ENCODE peak calls at places on chromosomes 3 and 15, in four cellular contexts. W, H, V and E are unnamed samples.

GRCh38 chr3:60917136-60917535 is 334.1 kb downstream of the FHIT start:
- DNase-seq in W (no peak), V (no peak), H (no peak), E (no peak)

GRCh38 chr15:52370010-52370409 is 74.4 kb upstream of the MYO5C start:
- DNase-seq in V (no peak), W (no peak), H (no peak), E (no peak)

GRCh38 chr3:59235221-59236012 is 185.6 kb upstream of the CFAP20DC start:
- DNase-seq in V (no peak), H (no peak), W (no peak), E (no peak)

GRCh38 chr3:132239587-132239986 is 77.6 kb upstream of the ACP3 start:
- DNase-seq in H (no peak), W (no peak), V (no peak), E (no peak)

GRCh38 chr15:35309886-35310285 is 224.8 kb upstream of the NANOGP8 start:
- DNase-seq in H (no peak), V (no peak), W (no peak), E (no peak)

GRCh38 chr15:57551717-57552677 is 39.7 kb upstream of the MYZAP start:
- DNase-seq in W (peak; percentile 87), H (peak; percentile 51), V (no peak), E (peak; percentile 52)

GRCh38 chr15:38349251-38349650 is 96.6 kb downstream of the SPRED1 start:
- DNase-seq in V (no peak), H (no peak), W (no peak), E (no peak)

GRCh38 chr3:129481783-129482332 is 41.8 kb downstream of the IFT122 start:
- DNase-seq in H (no peak), V (peak; percentile 22), W (no peak), E (no peak)

GRCh38 chr15:37903932-37904493 is 30.4 kb upstream of the TMCO5A start:
- DNase-seq in V (no peak), W (no peak), H (no peak), E (no peak)

GRCh38 chr15:63564093-63564492 is 33.1 kb upstream of the FBXL22 start:
- DNase-seq in H (no peak), W (no peak), V (no peak), E (no peak)

GRCh38 chr3:127690823-127691452 is 18.2 kb downstream of the ABTB1 start:
- DNase-seq in V (no peak), W (peak; percentile 7), H (no peak), E (peak; percentile 59)

GRCh38 chr15:86879250-86880229 is 799.9 kb downstream of the AGBL1 start:
- DNase-seq in H (no peak), V (no peak), W (no peak), E (no peak)

GRCh38 chr15:82567661-82568060 is 27.4 kb upstream of the RPS17 start:
- DNase-seq in V (no peak), W (no peak), H (no peak), E (no peak)

GRCh38 chr15:74821091-74821789 is 5.2 kb upstream of the CPLX3 start:
- DNase-seq in W (no peak), V (no peak), H (no peak), E (no peak)

GRCh38 chr15:95162521-95162920 is 931.2 kb downstream of the MCTP2 start:
- DNase-seq in V (no peak), H (no peak), W (no peak), E (no peak)

DNA sequence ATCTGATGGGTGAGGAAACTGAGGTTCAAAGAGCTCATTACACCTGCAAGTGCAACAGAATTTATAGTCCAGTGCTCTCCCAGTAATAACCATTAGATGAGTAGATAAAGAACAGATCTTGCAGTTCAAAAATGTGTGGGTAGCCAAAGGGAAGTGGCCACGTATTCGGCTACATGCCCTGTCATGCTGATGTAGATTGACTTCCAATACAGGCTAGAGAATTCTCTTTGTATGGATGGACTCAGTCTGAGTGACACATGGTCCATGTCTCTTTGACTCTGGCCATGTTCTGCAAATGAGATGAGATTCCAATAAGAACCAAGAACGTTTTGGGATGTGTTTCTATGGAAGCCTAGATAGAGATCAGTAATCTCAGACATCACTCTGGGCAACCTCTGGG is 187.8 kb upstream of the LPP start:
- DNase-seq in H (no peak), W (no peak), V (no peak), E (no peak)
- TF ChIP-seq CEBPB in H (no peak), W (no peak), V (no peak), E (no peak)

GRCh38 chr3:37863949-37864822 is 2.5 kb downstream of the CTDSPL start:
- DNase-seq in V (no peak), W (no peak), H (no peak), E (peak; percentile 61)
- TF ChIP-seq PHF8 in V (no peak), W (no peak), H (no peak), E (no peak)

GRCh38 chr15:55221090-55222011 is 24.6 kb upstream of the RSL24D1 start:
- DNase-seq in V (no peak), W (peak; percentile 20), H (no peak), E (peak; percentile 86)
- TF ChIP-seq CEBPB in V (peak; percentile 99), W (peak; percentile 91), H (peak; percentile 74), E (peak; percentile 99)

GRCh38 chr3:193885832-193886231 is 250.1 kb upstream of the HES1 start:
- DNase-seq in H (no peak), W (no peak), V (no peak), E (peak; percentile 7)
- TF ChIP-seq PHF8 in H (no peak), W (no peak), V (no peak), E (no peak)

GRCh38 chr3:17639257-17639656 is 103.2 kb downstream of the TBC1D5 start:
- DNase-seq in V (no peak), H (no peak), W (no peak), E (no peak)

GRCh38 chr3:17642474-17642873 is 100.0 kb downstream of the TBC1D5 start:
- DNase-seq in H (no peak), W (no peak), V (no peak), E (no peak)

GRCh38 chr3:17638351-17638750 is 104.1 kb downstream of the TBC1D5 start:
- DNase-seq in V (no peak), H (no peak), W (no peak), E (no peak)

GRCh38 chr3:17640466-17640865 is 102.0 kb downstream of the TBC1D5 start:
- DNase-seq in W (no peak), V (no peak), H (no peak), E (no peak)

DNA sequence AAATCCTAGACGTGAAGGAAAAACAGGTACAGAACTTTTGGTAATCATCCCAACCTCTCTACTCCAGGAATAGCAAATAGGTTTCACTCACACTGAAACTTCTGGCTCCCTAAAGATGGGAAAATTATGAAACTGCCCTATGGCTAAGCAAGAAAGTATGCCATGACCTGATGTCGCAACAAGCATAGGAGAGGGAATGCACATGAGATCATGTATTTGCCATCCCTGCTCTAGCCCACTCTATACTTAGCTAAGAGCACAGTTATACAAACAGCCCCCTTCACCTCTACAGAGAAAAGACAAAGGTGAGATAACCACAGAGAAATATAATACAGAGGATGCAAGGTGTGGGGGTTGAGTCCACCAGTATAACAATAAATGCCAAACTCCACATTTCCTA is 102.7 kb downstream of the TBC1D5 start:
- DNase-seq in H (no peak), W (peak; percentile 35), V (no peak), E (peak; percentile 92)
- TF ChIP-seq CEBPB in H (peak; percentile 63), W (peak; percentile 100), V (peak; percentile 92), E (peak; percentile 98)

GRCh38 chr3:36393563-36393962 is 13.3 kb downstream of the STAC start:
- DNase-seq in W (no peak), V (no peak), H (no peak), E (no peak)
- TF ChIP-seq PHF8 in W (no peak), V (no peak), H (no peak), E (no peak)